ENCODE peak calls at places on chromosomes 5 and 9, in nine cellular contexts. H, M, C, K, U, F, P, W and D are unnamed samples.

GRCh38 chr9:127917603-127918002 is 762 bp upstream of the ST6GALNAC4 start:
- DNase-seq in H (no peak), M (peak), C (no peak), K (no peak), U (peak), F (no peak), P (no peak), W (no peak), D (no peak)

GRCh38 chr5:140986117-140986521 is 19.8 kb downstream of the PCDHAC2 start:
- DNase-seq in H (no peak), M (no peak), C (no peak), K (peak), U (no peak), F (no peak), P (no peak), W (no peak), D (no peak)

GRCh38 chr5:173642895-173643481 is 26.5 kb upstream of the BOD1 start:
- DNase-seq in H (no peak), M (no peak), C (no peak), K (no peak), U (no peak), F (no peak), P (no peak), W (no peak), D (no peak)

GRCh38 chr9:136578915-136579637 is 33.2 kb upstream of the NOTCH1 start:
- DNase-seq in H (no peak), M (no peak), C (no peak), K (peak), U (peak), F (no peak), P (no peak), W (no peak), D (no peak)

GRCh38 chr9:120065151-120065550 is 514.8 kb downstream of the CDK5RAP2 start:
- DNase-seq in H (no peak), M (no peak), C (no peak), K (no peak), U (no peak), F (no peak), P (no peak), W (no peak), D (no peak)

GRCh38 chr5:75668348-75668895 is 48.8 kb downstream of the POC5 start:
- DNase-seq in H (no peak), M (no peak), C (no peak), K (no peak), U (no peak), F (no peak), P (no peak), W (no peak), D (no peak)

GRCh38 chr9:127545196-127546124 is 66.6 kb upstream of the STXBP1 start:
- DNase-seq in H (no peak), M (no peak), C (no peak), K (no peak), U (no peak), F (peak), P (peak), W (peak), D (peak)

GRCh38 chr5:171907731-171908343 is 98.6 kb downstream of the FBXW11 start:
- DNase-seq in H (peak), M (peak), C (peak), K (peak), U (peak), F (peak), P (peak), W (no peak), D (peak)

GRCh38 chr5:144880513-144880912 is 709.8 kb downstream of the KCTD16 start:
- DNase-seq in H (no peak), M (no peak), C (no peak), K (no peak), U (no peak), F (no peak), P (no peak), W (no peak), D (no peak)

GRCh38 chr5:175692235-175692995 is 34.5 kb downstream of the HRH2 start:
- DNase-seq in H (no peak), M (no peak), C (no peak), K (no peak), U (no peak), F (no peak), P (no peak), W (no peak), D (no peak)

GRCh38 chr9:14424983-14425382 is 111.0 kb upstream of the NFIB start:
- DNase-seq in H (no peak), M (peak), C (no peak), K (no peak), U (no peak), F (no peak), P (no peak), W (no peak), D (no peak)

GRCh38 chr5:116544542-116545241 is 29.9 kb downstream of the SEMA6A start:
- DNase-seq in H (no peak), M (no peak), C (no peak), K (no peak), U (no peak), F (no peak), P (no peak), W (no peak), D (no peak)

GRCh38 chr9:8856686-8857329 is 1057.2 kb upstream of the DMAC1 start:
- DNase-seq in H (no peak), M (no peak), C (no peak), K (peak), U (no peak), F (no peak), P (no peak), W (no peak), D (no peak)

GRCh38 chr5:151553130-151553670 is 37.9 kb downstream of the FAT2 start:
- DNase-seq in H (no peak), M (no peak), C (no peak), K (no peak), U (no peak), F (no peak), P (no peak), W (no peak), D (no peak)

GRCh38 chr9:72454871-72455471 is 66.4 kb upstream of the TMC1 start:
- DNase-seq in H (no peak), M (no peak), C (no peak), K (no peak), U (no peak), F (no peak), P (no peak), W (no peak), D (no peak)

GRCh38 chr5:159515909-159516415 is 185.7 kb upstream of the IL12B start:
- DNase-seq in H (peak), M (peak), C (peak), K (peak), U (peak), F (peak), P (no peak), W (no peak), D (peak)

GRCh38 chr9:69667306-69667705 is 4.9 kb downstream of the APBA1 start:
- DNase-seq in H (no peak), M (no peak), C (no peak), K (no peak), U (no peak), F (no peak), P (no peak), W (no peak), D (no peak)

GRCh38 chr5:41790038-41790776 is 80.0 kb downstream of the OXCT1 start:
- DNase-seq in H (no peak), M (no peak), C (no peak), K (no peak), U (no peak), F (no peak), P (no peak), W (no peak), D (no peak)

GRCh38 chr5:626850-627249 is 14.7 kb downstream of the CEP72 start:
- DNase-seq in H (no peak), M (no peak), C (no peak), K (no peak), U (no peak), F (peak), P (peak), W (no peak), D (no peak)

GRCh38 chr5:150516011-150516410 is 8.1 kb downstream of the NDST1 start:
- DNase-seq in H (no peak), M (peak), C (no peak), K (peak), U (no peak), F (peak), P (peak), W (no peak), D (peak)

GRCh38 chr5:14521748-14522147 is 59.8 kb upstream of the OTULINL start:
- DNase-seq in H (no peak), M (no peak), C (no peak), K (no peak), U (no peak), F (no peak), P (no peak), W (no peak), D (no peak)

GRCh38 chr5:115594343-115595047 is 7.8 kb downstream of the TICAM2 start:
- DNase-seq in H (no peak), M (no peak), C (no peak), K (no peak), U (no peak), F (peak), P (no peak), W (no peak), D (peak)

GRCh38 chr5:124919076-124919475 is 172.6 kb upstream of the ZNF608 start:
- DNase-seq in H (no peak), M (no peak), C (no peak), K (no peak), U (no peak), F (no peak), P (no peak), W (no peak), D (no peak)

GRCh38 chr9:123321874-123322770 is 33.9 kb upstream of the CRB2 start:
- DNase-seq in H (no peak), M (no peak), C (no peak), K (no peak), U (no peak), F (no peak), P (no peak), W (no peak), D (no peak)

GRCh38 chr5:107919969-107920368 is 249.2 kb upstream of the EFNA5 start:
- DNase-seq in H (no peak), M (no peak), C (no peak), K (no peak), U (no peak), F (no peak), P (no peak), W (no peak), D (no peak)

GRCh38 chr5:72205431-72206009 is 98.2 kb downstream of the MAP1B start:
- DNase-seq in H (no peak), M (no peak), C (no peak), K (no peak), U (no peak), F (peak), P (peak), W (no peak), D (peak)

GRCh38 chr9:135268981-135269380 is 181.5 kb downstream of the OLFM1 start:
- DNase-seq in H (no peak), M (no peak), C (no peak), K (no peak), U (no peak), F (no peak), P (no peak), W (no peak), D (no peak)

GRCh38 chr5:52491829-52492217 is 295.9 kb upstream of the ITGA1 start:
- DNase-seq in H (no peak), M (no peak), C (no peak), K (no peak), U (no peak), F (no peak), P (no peak), W (no peak), D (no peak)

GRCh38 chr9:129702563-129702962 is 37.1 kb downstream of the PRRX2 start:
- DNase-seq in H (no peak), M (peak), C (no peak), K (no peak), U (no peak), F (peak), P (peak), W (no peak), D (peak)

GRCh38 chr5:176621661-176622079 is 8.7 kb downstream of the SNCB start:
- DNase-seq in H (no peak), M (no peak), C (no peak), K (peak), U (no peak), F (peak), P (no peak), W (no peak), D (no peak)